ENCODE peak calls at places on chromosomes 1 and 21, in five cellular contexts. T is psoas muscle, V is RWPE2, E is right atrium auricular region, X is prostate gland. B is an unnamed sample.

GRCh38 chr1:966603-967295 is 467 bp downstream of the PLEKHN1 start:
- DNase-seq in T (peak), V (no peak), E (peak), X (peak), B (peak)

GRCh38 chr1:23563755-23564374 is 4.6 kb upstream of the ID3 start:
- DNase-seq in T (no peak), V (no peak), E (no peak), X (no peak), B (no peak)

GRCh38 chr1:150365945-150366344 is 2.0 kb downstream of the RPRD2 start:
- DNase-seq in T (no peak), V (no peak), E (no peak), X (no peak), B (no peak)

GRCh38 chr1:212916395-212917133 is 33.8 kb upstream of the VASH2 start:
- DNase-seq in T (peak), V (no peak), E (peak), X (peak), B (peak)

GRCh38 chr1:239896980-239897379 is 194.7 kb upstream of the FMN2 start:
- DNase-seq in T (no peak), V (no peak), E (no peak), X (no peak), B (no peak)

GRCh38 chr1:211606914-211607751 is 28.2 kb upstream of the SLC30A1 start:
- DNase-seq in T (no peak), V (no peak), E (no peak), X (no peak), B (peak)

GRCh38 chr1:119554188-119554587 is 47.2 kb downstream of the HSD3B1 start:
- DNase-seq in T (no peak), V (no peak), E (no peak), X (no peak), B (no peak)

GRCh38 chr1:60572378-60572777 is 498.8 kb upstream of the C1orf87 start:
- DNase-seq in T (no peak), V (no peak), E (no peak), X (no peak), B (no peak)

GRCh38 chr1:52534928-52535764 is 17.7 kb downstream of the TUT4 start:
- DNase-seq in T (no peak), V (no peak), E (no peak), X (no peak), B (no peak)

GRCh38 chr1:115319706-115320105 is 18.3 kb downstream of the NGF start:
- DNase-seq in T (no peak), V (no peak), E (no peak), X (no peak), B (no peak)

GRCh38 chr1:115324649-115325420 is 13.2 kb downstream of the NGF start:
- DNase-seq in T (no peak), V (no peak), E (no peak), X (no peak), B (no peak)

GRCh38 chr1:115323366-115324004 is 14.6 kb downstream of the NGF start:
- DNase-seq in T (no peak), V (no peak), E (no peak), X (no peak), B (no peak)

GRCh38 chr1:115320368-115320767 is 17.7 kb downstream of the NGF start:
- DNase-seq in T (no peak), V (no peak), E (no peak), X (no peak), B (no peak)

DNA sequence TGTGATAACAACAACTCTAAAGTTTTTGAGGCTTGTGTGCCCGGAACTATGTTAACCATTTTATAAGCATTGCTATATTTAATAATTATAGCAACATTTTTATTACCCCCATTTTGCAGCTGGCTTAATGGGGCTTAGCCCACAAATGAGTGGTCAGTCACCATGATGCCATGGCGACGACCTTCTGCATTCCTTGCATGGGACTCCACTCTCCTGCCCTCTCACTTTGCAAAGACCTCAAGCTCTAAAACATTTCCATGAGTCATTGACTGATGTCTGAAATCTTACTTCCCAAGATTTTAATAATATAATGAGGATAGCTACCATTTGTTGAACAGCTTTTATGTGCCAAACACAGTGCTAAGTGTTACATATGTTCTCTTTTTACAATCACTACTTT is 15.4 kb downstream of the NGF start:
- DNase-seq in T (no peak), V (no peak), E (no peak), X (no peak), B (no peak)
- H3K4me3 ChIP-seq in T (no peak), V (no peak), E (no peak), X (no peak), B (no peak)

GRCh38 chr1:87950369-87950768 is 621.7 kb downstream of the LMO4 start:
- DNase-seq in T (no peak), V (no peak), E (no peak), X (no peak), B (no peak)
- H3K27ac ChIP-seq in T (no peak), V (no peak), E (no peak), X (no peak), B (no peak)

GRCh38 chr1:94527447-94528031 is 14.0 kb downstream of the F3 start:
- DNase-seq in T (no peak), V (no peak), E (no peak), X (no peak), B (no peak)
- TF ChIP-seq CTCF in T (no peak), V (no peak), E (no peak), X (no peak), B (no peak)

GRCh38 chr1:217919683-217920502 is 288.7 kb downstream of the SPATA17 start:
- DNase-seq in T (no peak), V (no peak), E (no peak), X (no peak), B (no peak)
- H3K4me3 ChIP-seq in T (no peak), V (no peak), E (no peak), X (no peak), B (no peak)

GRCh38 chr1:77762072-77762476 is 2.4 kb upstream of the USP33 start:
- DNase-seq in T (no peak), V (no peak), E (no peak), X (no peak), B (no peak)

GRCh38 chr1:77756052-77756754 is 3.4 kb downstream of the USP33 start:
- DNase-seq in T (no peak), V (no peak), E (no peak), X (no peak), B (no peak)

GRCh38 chr1:77757066-77757584 is 2.5 kb downstream of the USP33 start:
- DNase-seq in T (no peak), V (no peak), E (no peak), X (no peak), B (no peak)

GRCh38 chr1:77759090-77760028 is at the start of gene USP33:
- DNase-seq in T (peak), V (peak), E (peak), X (peak), B (peak)

GRCh38 chr1:77757616-77758015 is 2.0 kb downstream of the USP33 start:
- DNase-seq in T (no peak), V (no peak), E (no peak), X (no peak), B (no peak)
- H3K27ac ChIP-seq in T (no peak), V (peak), E (no peak), X (no peak), B (peak)

GRCh38 chr1:36612881-36613280 is 130.2 kb upstream of the CSF3R start:
- DNase-seq in T (no peak), V (no peak), E (no peak), X (no peak), B (no peak)
- TF ChIP-seq CTCF in T (no peak), V (no peak), E (no peak), X (no peak), B (no peak)

GRCh38 chr1:10793129-10793651 is 3.3 kb downstream of the CASZ1 start:
- DNase-seq in T (no peak), V (no peak), E (no peak), X (peak), B (no peak)
- H3K4me3 ChIP-seq in T (peak), V (peak), E (peak), X (peak), B (peak)

DNA sequence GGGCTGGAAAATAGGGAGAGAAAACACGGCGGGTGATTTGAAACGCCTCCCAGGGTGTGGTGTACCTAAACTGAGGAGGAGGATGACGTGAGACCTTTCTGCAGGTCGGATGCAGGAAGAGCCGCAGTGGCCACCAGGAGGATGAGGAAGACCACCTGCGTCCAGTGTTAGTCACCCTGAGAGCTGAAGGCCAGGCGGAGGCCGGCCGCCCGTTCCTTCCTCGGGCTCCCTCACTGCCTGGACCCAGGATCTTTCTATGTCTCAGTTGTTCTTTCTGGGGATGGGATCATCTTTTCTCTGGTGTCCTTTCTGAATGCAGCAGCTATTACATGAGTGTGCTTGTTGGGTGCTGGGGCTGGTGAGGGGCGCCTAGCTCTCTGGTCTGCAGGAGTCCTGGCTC is 74.7 kb upstream of the COL6A1 start:
- DNase-seq in T (peak), V (peak), E (no peak), X (no peak), B (no peak)
- H3K27ac ChIP-seq in T (no peak), V (no peak), E (no peak), X (no peak), B (no peak)

B was measured in left lung.